ENCODE peak calls at places on chromosomes 2 and 18, in eight cellular contexts. J, W, H, V, F, Y, N and T are unnamed samples.

GRCh38 chr2:58156780-58157179 is 84.3 kb downstream of the FANCL start:
- DNase-seq in J (peak), W (peak), H (no peak), V (no peak), F (no peak), Y (no peak), N (no peak), T (no peak)

GRCh38 chr2:168890006-168890782 is at the start of gene SPC25:
- DNase-seq in J (peak), W (peak), H (peak), V (peak), F (peak), Y (peak), N (peak), T (peak)

GRCh38 chr2:5748941-5749731 is 57.0 kb downstream of the SOX11 start:
- DNase-seq in J (no peak), W (no peak), H (peak), V (no peak), F (no peak), Y (no peak), N (no peak), T (no peak)

GRCh38 chr2:221570321-221571107 is 1.6 kb downstream of the EPHA4 start:
- DNase-seq in J (peak), W (peak), H (peak), V (no peak), F (no peak), Y (no peak), N (no peak), T (no peak)

GRCh38 chr2:30701782-30702181 is 105.5 kb downstream of the CAPN13 start:
- DNase-seq in J (no peak), W (no peak), H (no peak), V (no peak), F (no peak), Y (no peak), N (peak), T (no peak)

GRCh38 chr2:199108056-199108455 is 349.7 kb downstream of the SATB2 start:
- DNase-seq in J (no peak), W (no peak), H (no peak), V (no peak), F (no peak), Y (no peak), N (no peak), T (no peak)

GRCh38 chr2:158507679-158508078 is 50.9 kb downstream of the PKP4 start:
- DNase-seq in J (no peak), W (peak), H (no peak), V (no peak), F (no peak), Y (no peak), N (no peak), T (no peak)

GRCh38 chr2:234304945-234305344 is 191.9 kb downstream of the ARL4C start:
- DNase-seq in J (no peak), W (no peak), H (no peak), V (no peak), F (no peak), Y (no peak), N (no peak), T (no peak)

GRCh38 chr18:31398191-31398590 is 21.6 kb downstream of the DSG4 start:
- DNase-seq in J (no peak), W (no peak), H (no peak), V (no peak), F (no peak), Y (no peak), N (no peak), T (no peak)

GRCh38 chr2:232998666-232998985 is 14.4 kb downstream of the NGEF start:
- DNase-seq in J (no peak), W (no peak), H (no peak), V (no peak), F (no peak), Y (no peak), N (no peak), T (no peak)

GRCh38 chr2:85132834-85133637 is at the start of gene TCF7L1:
- DNase-seq in J (peak), W (peak), H (peak), V (peak), F (no peak), Y (peak), N (peak), T (no peak)

GRCh38 chr18:22451796-22452195 is 34.1 kb upstream of the CTAGE1 start:
- DNase-seq in J (no peak), W (no peak), H (peak), V (no peak), F (no peak), Y (no peak), N (no peak), T (no peak)

GRCh38 chr18:8868276-8868675 is 162.9 kb downstream of the MTCL1 start:
- DNase-seq in J (no peak), W (no peak), H (no peak), V (no peak), F (no peak), Y (no peak), N (no peak), T (no peak)

GRCh38 chr18:60413944-60414547 is 41.5 kb upstream of the MC4R start:
- DNase-seq in J (no peak), W (no peak), H (no peak), V (no peak), F (no peak), Y (no peak), N (peak), T (no peak)

GRCh38 chr18:261398-262073 is 6.3 kb downstream of the THOC1 start:
- DNase-seq in J (no peak), W (peak), H (no peak), V (no peak), F (no peak), Y (no peak), N (no peak), T (no peak)

GRCh38 chr2:25566694-25567093 is 106.7 kb downstream of the DTNB start:
- DNase-seq in J (no peak), W (no peak), H (peak), V (no peak), F (no peak), Y (no peak), N (peak), T (no peak)

GRCh38 chr2:20796374-20796791 is 26.5 kb downstream of the LDAH start:
- DNase-seq in J (no peak), W (no peak), H (no peak), V (peak), F (no peak), Y (no peak), N (no peak), T (no peak)

GRCh38 chr18:69655816-69656215 is 255.1 kb downstream of the DOK6 start:
- DNase-seq in J (no peak), W (no peak), H (no peak), V (no peak), F (no peak), Y (no peak), N (no peak), T (no peak)

GRCh38 chr18:55779711-55780590 is 192.0 kb upstream of the TCF4 start:
- DNase-seq in J (no peak), W (peak), H (peak), V (no peak), F (no peak), Y (peak), N (no peak), T (no peak)

GRCh38 chr2:181311841-181312240 is 145.3 kb upstream of the ITGA4 start:
- DNase-seq in J (no peak), W (no peak), H (peak), V (no peak), F (no peak), Y (no peak), N (no peak), T (no peak)

GRCh38 chr2:237354930-237355329 is 59.0 kb downstream of the COL6A3 start:
- DNase-seq in J (peak), W (peak), H (no peak), V (no peak), F (no peak), Y (no peak), N (no peak), T (no peak)

GRCh38 chr2:17362956-17363355 is 155.3 kb downstream of the RAD51AP2 start:
- DNase-seq in J (no peak), W (no peak), H (no peak), V (no peak), F (no peak), Y (no peak), N (no peak), T (no peak)

GRCh38 chr2:39513641-39514094 is 76.6 kb upstream of the MAP4K3 start:
- DNase-seq in J (peak), W (peak), H (no peak), V (peak), F (peak), Y (no peak), N (peak), T (peak)

GRCh38 chr2:239814136-239814916 is 210.8 kb downstream of the NDUFA10 start:
- DNase-seq in J (no peak), W (no peak), H (peak), V (no peak), F (no peak), Y (peak), N (no peak), T (no peak)

GRCh38 chr18:59022167-59022945 is 117.3 kb upstream of the SEC11C start:
- DNase-seq in J (no peak), W (no peak), H (peak), V (no peak), F (no peak), Y (no peak), N (no peak), T (no peak)

GRCh38 chr18:21330122-21330701 is 88.2 kb downstream of the GREB1L start:
- DNase-seq in J (peak), W (peak), H (peak), V (no peak), F (no peak), Y (no peak), N (no peak), T (peak)

GRCh38 chr2:101830555-101830954 is 133.0 kb downstream of the MAP4K4 start:
- DNase-seq in J (no peak), W (peak), H (no peak), V (no peak), F (no peak), Y (no peak), N (no peak), T (no peak)

GRCh38 chr2:68726100-68726499 is 8.5 kb upstream of the ARHGAP25 start:
- DNase-seq in J (no peak), W (no peak), H (no peak), V (no peak), F (no peak), Y (no peak), N (no peak), T (no peak)

GRCh38 chr2:74457549-74458131 is 598 bp upstream of the WBP1 start:
- DNase-seq in J (no peak), W (no peak), H (peak), V (peak), F (peak), Y (peak), N (no peak), T (no peak)

GRCh38 chr2:221087779-221088178 is 484.3 kb downstream of the EPHA4 start:
- DNase-seq in J (no peak), W (no peak), H (no peak), V (no peak), F (no peak), Y (no peak), N (no peak), T (no peak)

GRCh38 chr2:120919771-120920437 is 184.2 kb downstream of the GLI2 start:
- DNase-seq in J (no peak), W (peak), H (peak), V (no peak), F (no peak), Y (no peak), N (no peak), T (no peak)

GRCh38 chr2:23131066-23131575 is 253.9 kb upstream of the KLHL29 start:
- DNase-seq in J (no peak), W (no peak), H (no peak), V (no peak), F (no peak), Y (no peak), N (no peak), T (no peak)

GRCh38 chr2:1644427-1644826 is 99.9 kb downstream of the PXDN start:
- DNase-seq in J (no peak), W (no peak), H (no peak), V (no peak), F (no peak), Y (no peak), N (no peak), T (no peak)

GRCh38 chr2:156323754-156324153 is 8.8 kb downstream of the NR4A2 start:
- DNase-seq in J (no peak), W (no peak), H (no peak), V (no peak), F (no peak), Y (no peak), N (no peak), T (no peak)

GRCh38 chr2:120783371-120783791 is 47.7 kb downstream of the GLI2 start:
- DNase-seq in J (no peak), W (peak), H (peak), V (no peak), F (no peak), Y (no peak), N (no peak), T (no peak)

GRCh38 chr2:8054070-8054469 is 627.8 kb upstream of the ID2 start:
- DNase-seq in J (no peak), W (no peak), H (no peak), V (no peak), F (no peak), Y (no peak), N (no peak), T (no peak)

GRCh38 chr2:231568785-231569435 is 23.8 kb upstream of the TEX44 start:
- DNase-seq in J (no peak), W (no peak), H (no peak), V (no peak), F (no peak), Y (no peak), N (no peak), T (no peak)

GRCh38 chr2:102013200-102014040 is 21.7 kb downstream of the IL1R2 start:
- DNase-seq in J (no peak), W (no peak), H (no peak), V (no peak), F (no peak), Y (no peak), N (no peak), T (no peak)